ENCODE peak calls at places on chromosomes 12 and 14, in nine cellular contexts. O is fibroblast of the aortic adventitia, Y is SK-N-SH, E is psoas muscle, R is PC-9, G is heart left ventricle, A is PC-3, I is fibroblast of mammary gland, H is BJ. B is an unnamed sample.

GRCh38 chr12:101696477-101697196 is 803 bp upstream of the CHPT1 start:
- DNase-seq in O (peak; percentile 40), Y (peak; percentile 48), E (peak; percentile 84), R (no peak), G (peak; percentile 91), A (peak; percentile 24), I (peak; percentile 20), H (no peak), B (peak; percentile 26)

GRCh38 chr12:115473257-115473956 is 789.4 kb upstream of the TBX3 start:
- DNase-seq in O (no peak), Y (no peak), E (no peak), R (no peak), G (no peak), A (peak; percentile 89), I (no peak), H (no peak), B (no peak)

GRCh38 chr12:82314406-82314892 is 43.7 kb downstream of the CCDC59 start:
- DNase-seq in O (no peak), Y (no peak), E (peak; percentile 36), R (peak; percentile 62), G (no peak), A (peak; percentile 36), I (no peak), H (no peak), B (no peak)

GRCh38 chr14:99995700-99996356 is 69.4 kb upstream of the EVL start:
- DNase-seq in O (peak; percentile 59), Y (peak; percentile 42), E (no peak), R (peak; percentile 11), G (peak; percentile 55), A (peak; percentile 77), I (peak; percentile 65), H (no peak), B (peak; percentile 73)

GRCh38 chr14:22463763-22464173 is 125.3 kb downstream of the DAD1 start:
- DNase-seq in O (no peak), Y (no peak), E (no peak), R (no peak), G (no peak), A (no peak), I (no peak), H (no peak), B (no peak)

GRCh38 chr12:90959538-90960139 is 4.7 kb upstream of the CCER1 start:
- DNase-seq in O (peak; percentile 75), Y (peak; percentile 43), E (no peak), R (peak; percentile 6), G (no peak), A (peak; percentile 77), I (peak; percentile 62), H (no peak), B (peak; percentile 79)

GRCh38 chr12:85076688-85077430 is 40.7 kb downstream of the LRRIQ1 start:
- DNase-seq in O (peak; percentile 95), Y (peak; percentile 12), E (no peak), R (peak; percentile 41), G (no peak), A (peak; percentile 93), I (peak; percentile 81), H (peak; percentile 37), B (peak; percentile 97)

GRCh38 chr12:127176804-127177203 is 1090.2 kb upstream of the TMEM132C start:
- DNase-seq in O (no peak), Y (no peak), E (no peak), R (no peak), G (no peak), A (no peak), I (no peak), H (no peak), B (no peak)

GRCh38 chr12:6322352-6322751 is 11.9 kb downstream of the PLEKHG6 start:
- DNase-seq in O (no peak), Y (no peak), E (peak; percentile 39), R (no peak), G (no peak), A (no peak), I (no peak), H (no peak), B (no peak)

GRCh38 chr12:19542606-19543005 is 103.3 kb downstream of the AEBP2 start:
- DNase-seq in O (no peak), Y (no peak), E (no peak), R (no peak), G (no peak), A (no peak), I (no peak), H (no peak), B (no peak)

GRCh38 chr14:101761881-101762529 is 496 bp downstream of the PPP2R5C start:
- DNase-seq in O (no peak), Y (peak; percentile 80), E (no peak), R (peak; percentile 57), G (peak; percentile 51), A (peak; percentile 21), I (no peak), H (no peak), B (no peak)

GRCh38 chr12:54439521-54440255 is 20.6 kb upstream of the ITGA5 start:
- DNase-seq in O (peak; percentile 89), Y (peak; percentile 65), E (no peak), R (no peak), G (no peak), A (peak; percentile 72), I (peak; percentile 88), H (peak; percentile 27), B (peak; percentile 86)

GRCh38 chr14:23644195-23644918 is 8.2 kb downstream of the DHRS2 start:
- DNase-seq in O (no peak), Y (no peak), E (no peak), R (no peak), G (no peak), A (no peak), I (no peak), H (no peak), B (no peak)

GRCh38 chr12:14611640-14612203 is 44.0 kb upstream of the PLBD1 start:
- DNase-seq in O (no peak), Y (no peak), E (no peak), R (no peak), G (no peak), A (no peak), I (no peak), H (no peak), B (no peak)

GRCh38 chr12:109098142-109098652 is 800 bp downstream of the UNG start:
- DNase-seq in O (peak; percentile 72), Y (no peak), E (peak; percentile 85), R (no peak), G (peak; percentile 84), A (peak; percentile 39), I (peak; percentile 56), H (no peak), B (peak; percentile 70)

GRCh38 chr12:83784298-83784890 is 1097.7 kb downstream of the TMTC2 start:
- DNase-seq in O (no peak), Y (no peak), E (no peak), R (no peak), G (no peak), A (peak; percentile 63), I (peak; percentile 6), H (no peak), B (no peak)
- TF ChIP-seq CTCF in O (no peak), Y (no peak), E (no peak), R (no peak), G (no peak), A (no peak), I (no peak), H (no peak), B (no peak)

DNA sequence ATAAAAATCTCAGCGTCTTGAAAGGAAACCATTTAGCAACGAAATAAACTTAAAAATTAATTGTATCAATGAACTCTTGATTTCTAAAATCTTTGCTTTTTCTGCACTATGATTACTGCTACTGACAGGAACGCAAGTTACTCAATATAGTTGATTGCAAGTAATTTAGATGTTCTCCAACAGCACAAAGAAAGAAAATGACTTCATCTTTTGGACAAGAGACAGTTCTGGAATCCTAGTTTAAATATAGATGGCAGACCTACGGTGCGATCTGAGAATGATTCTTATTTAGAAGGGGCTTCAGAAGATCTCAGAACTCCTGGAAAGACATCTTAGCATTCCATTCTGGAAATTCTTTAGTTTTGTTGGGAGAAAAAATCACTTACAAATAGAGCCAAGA is 1.4 kb upstream of the SUDS3 start:
- DNase-seq in O (peak; percentile 62), Y (no peak), E (no peak), R (no peak), G (no peak), A (no peak), I (peak; percentile 81), H (no peak), B (no peak)
- H3K4me3 ChIP-seq in O (no peak overlapping the region), Y (no peak overlapping the region), E (peak overlapping the region; percentile 99), R (no peak overlapping the region), G (no peak overlapping the region), A (no peak overlapping the region), I (peak overlapping the region; percentile 67), H (no peak overlapping the region), B (no peak overlapping the region)

GRCh38 chr14:76647699-76648298 is 113.5 kb upstream of the VASH1 start:
- DNase-seq in O (peak; percentile 64), Y (peak; percentile 62), E (no peak), R (peak; percentile 52), G (no peak), A (peak; percentile 71), I (peak; percentile 66), H (no peak), B (peak; percentile 80)

GRCh38 chr14:76639606-76640272 is 121.5 kb upstream of the VASH1 start:
- DNase-seq in O (no peak), Y (no peak), E (no peak), R (no peak), G (no peak), A (no peak), I (peak; percentile 15), H (no peak), B (no peak)

GRCh38 chr14:76641541-76641940 is 119.7 kb upstream of the VASH1 start:
- DNase-seq in O (no peak), Y (no peak), E (no peak), R (no peak), G (no peak), A (no peak), I (no peak), H (no peak), B (no peak)

GRCh38 chr14:76640923-76641395 is 120.3 kb upstream of the VASH1 start:
- DNase-seq in O (no peak), Y (no peak), E (no peak), R (no peak), G (no peak), A (no peak), I (no peak), H (no peak), B (no peak)

DNA sequence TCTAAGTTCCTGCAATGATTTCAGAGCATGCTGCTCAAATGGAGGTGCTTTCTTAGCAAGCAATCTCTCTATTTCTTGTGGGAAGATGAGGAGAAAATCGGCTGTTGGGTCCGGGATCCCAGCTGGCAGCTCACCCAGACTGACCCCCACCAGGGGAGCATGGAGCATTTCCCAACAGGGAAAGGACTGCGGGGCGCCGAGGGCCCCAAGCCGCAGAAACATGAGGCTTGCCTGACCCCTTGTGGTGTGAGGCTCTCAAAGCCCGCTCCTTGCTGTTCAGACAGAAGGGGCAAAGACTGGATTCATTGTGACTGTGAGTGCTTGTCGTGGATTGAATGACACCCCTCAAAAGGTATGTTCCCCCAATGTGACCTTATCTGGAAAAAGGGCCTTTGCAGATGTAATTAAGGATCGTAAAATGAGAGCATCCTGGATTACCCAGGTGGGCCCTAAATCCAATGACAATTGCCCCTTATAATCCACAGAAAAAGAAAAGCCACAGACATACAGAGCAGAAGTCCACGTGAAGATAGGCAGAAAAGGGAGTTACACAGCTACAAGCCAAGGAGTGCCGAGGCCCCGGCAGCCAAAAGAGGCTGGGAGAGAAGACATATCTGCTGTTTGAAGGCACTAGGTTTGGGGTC is 116.3 kb upstream of the VASH1 start:
- DNase-seq in O (peak; percentile 10), Y (peak; percentile 74), E (no peak), R (peak; percentile 52), G (peak; percentile 30), A (peak; percentile 50), I (peak; percentile 14), H (no peak), B (peak; percentile 65)
- TF ChIP-seq CTCF in O (peak; percentile 49), Y (peak; percentile 63), E (peak; percentile 42), R (peak; percentile 79), G (peak; percentile 56), A (peak; percentile 83), I (peak; percentile 39), H (peak; percentile 47), B (peak; percentile 82)

GRCh38 chr14:93240678-93241000 is 33.6 kb downstream of the UBR7 start:
- DNase-seq in O (no peak), Y (no peak), E (no peak), R (no peak), G (no peak), A (no peak), I (peak; percentile 53), H (no peak), B (no peak)
- H3K4me3 ChIP-seq in O (no peak overlapping the region), Y (no peak overlapping the region), E (no peak overlapping the region), R (no peak overlapping the region), G (no peak overlapping the region), A (no peak overlapping the region), I (no peak overlapping the region), H (no peak overlapping the region), B (no peak overlapping the region)